ENCODE peak calls at places on chromosomes 5 and 9, in four cellular contexts. G is mammary epithelial cell, P is fibroblast of the aortic adventitia, H is lower lobe of right lung. T is an unnamed sample.

GRCh38 chr5:78331523-78332080 is 28.8 kb upstream of the SCAMP1 start:
- DNase-seq in G (no peak), H (no peak), P (no peak), T (no peak)

GRCh38 chr5:10124287-10124686 is 125.4 kb downstream of the ATPSCKMT start:
- DNase-seq in G (no peak), H (no peak), P (peak), T (no peak)

GRCh38 chr9:95874989-95875304 is 544 bp upstream of the ERCC6L2 start:
- DNase-seq in H (peak), G (peak), P (no peak), T (no peak)

GRCh38 chr5:96896806-96897205 is 20.5 kb downstream of the ERAP2 start:
- DNase-seq in H (peak), P (no peak), G (no peak), T (no peak)

GRCh38 chr9:1184146-1184545 is 134.0 kb downstream of the DMRT2 start:
- DNase-seq in G (no peak), H (no peak), P (no peak), T (no peak)

GRCh38 chr5:67063055-67063454 is 133.5 kb downstream of the CD180 start:
- DNase-seq in H (no peak), G (no peak), P (no peak), T (no peak)

GRCh38 chr5:181223041-181223728 is at the start of gene TRIM41:
- DNase-seq in P (peak), G (peak), H (peak), T (peak)

GRCh38 chr5:176890455-176891330 is 8.5 kb downstream of the HK3 start:
- DNase-seq in P (no peak), H (no peak), G (no peak), T (no peak)

GRCh38 chr5:131389096-131389868 is 125.4 kb downstream of the CDC42SE2 start:
- DNase-seq in H (no peak), G (no peak), P (no peak), T (no peak)

GRCh38 chr5:77204967-77205366 is 5.5 kb upstream of the PDE8B start:
- DNase-seq in P (no peak), G (no peak), H (no peak), T (no peak)

GRCh38 chr9:79581794-79582193 is 10.0 kb downstream of the TLE4 start:
- DNase-seq in G (peak), H (no peak), P (peak), T (no peak)

GRCh38 chr9:126587187-126588185 is 26.2 kb upstream of the LMX1B start:
- DNase-seq in G (no peak), P (peak), H (peak), T (no peak)

GRCh38 chr9:20271107-20271506 is 351.2 kb downstream of the MLLT3 start:
- DNase-seq in G (no peak), P (no peak), H (no peak), T (no peak)

GRCh38 chr9:136554870-136555269 is 9.0 kb upstream of the NOTCH1 start:
- DNase-seq in P (no peak), H (peak), G (no peak), T (no peak)

DNA sequence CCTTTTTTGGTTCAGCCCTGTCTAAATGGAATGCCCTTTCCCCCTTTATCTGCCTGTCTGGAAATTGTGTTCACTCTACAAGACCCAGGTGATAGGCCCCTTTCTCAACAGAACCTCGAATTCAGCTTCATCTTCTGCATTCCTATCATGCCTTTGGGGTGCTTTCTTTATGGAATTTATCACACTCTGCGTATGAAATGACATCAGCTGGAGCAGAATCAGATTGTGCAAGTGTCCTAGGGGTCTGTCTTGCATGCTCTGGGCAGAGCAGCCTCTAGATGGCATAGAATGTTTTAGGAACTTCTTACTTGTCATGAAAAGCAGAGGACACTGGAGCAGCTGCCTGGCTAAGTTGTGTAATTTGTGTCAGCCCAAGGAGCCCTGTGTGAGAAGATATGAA is 84.9 kb downstream of the ISL1 start:
- DNase-seq in H (no peak), G (no peak), P (peak), T (no peak)
- TF ChIP-seq CTCF in H (no peak), G (peak), P (no peak), T (peak)

DNA sequence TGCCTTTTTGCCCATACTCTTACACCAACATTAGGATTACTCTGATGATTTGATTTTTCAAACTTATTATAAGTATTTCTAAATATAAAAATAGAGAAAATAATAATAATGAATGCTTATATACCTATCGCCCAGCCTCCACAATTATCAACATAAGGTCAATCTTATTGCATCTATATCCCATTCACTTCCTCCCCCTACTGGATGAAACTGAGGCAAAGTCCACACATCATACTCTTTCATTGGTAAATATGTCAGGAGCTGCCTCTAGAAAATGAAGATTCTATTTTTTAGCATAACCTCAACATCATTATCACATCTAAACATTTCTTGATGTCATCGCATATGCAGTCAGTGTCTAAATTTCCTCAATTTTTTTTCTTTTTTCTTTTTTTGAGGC is 44.3 kb downstream of the SH3RF2 start:
- DNase-seq in P (no peak), H (no peak), G (no peak), T (no peak)
- TF ChIP-seq CTCF in P (no peak), H (no peak), G (peak), T (peak)

GRCh38 chr5:173591300-173591622 is 25.2 kb downstream of the BOD1 start:
- DNase-seq in G (no peak), H (no peak), P (no peak), T (no peak)

GRCh38 chr5:173595826-173596225 is 20.6 kb downstream of the BOD1 start:
- DNase-seq in P (no peak), G (no peak), H (no peak), T (no peak)

GRCh38 chr5:173590436-173591299 is 25.8 kb downstream of the BOD1 start:
- DNase-seq in P (no peak), G (no peak), H (no peak), T (no peak)

GRCh38 chr5:173594061-173594460 is 22.4 kb downstream of the BOD1 start:
- DNase-seq in H (no peak), P (peak), G (no peak), T (no peak)

DNA sequence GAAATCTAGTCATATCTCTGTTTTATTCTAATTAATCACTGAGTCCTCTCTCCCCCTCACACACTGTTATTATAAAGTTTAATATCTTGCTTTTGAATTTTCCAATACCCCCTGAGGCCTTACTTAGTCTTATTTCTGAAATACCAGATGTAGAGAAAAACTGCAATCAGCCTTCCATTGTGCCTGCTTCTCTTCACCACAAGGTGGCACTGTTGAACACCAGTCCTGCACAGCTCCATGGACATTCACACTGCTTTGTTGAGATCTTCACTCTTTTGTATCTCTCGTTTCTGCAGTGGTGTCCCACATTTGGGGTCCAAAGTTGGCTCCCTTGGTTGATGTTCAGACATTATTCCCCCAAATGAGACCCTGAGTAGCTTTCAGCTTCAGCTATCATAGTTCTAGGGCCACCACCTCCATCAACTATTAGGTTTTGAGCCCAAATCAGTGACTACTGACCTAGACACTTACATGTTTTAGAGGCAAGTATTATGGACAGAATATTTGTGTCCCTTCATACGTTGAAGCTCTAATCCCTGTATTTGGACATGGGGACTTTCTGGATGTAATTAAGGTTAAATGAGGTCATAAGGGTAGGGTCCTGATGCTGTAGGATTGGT is 24.3 kb downstream of the BOD1 start:
- DNase-seq in G (peak), H (no peak), P (no peak), T (no peak)
- TF ChIP-seq CTCF in G (peak), H (peak), P (peak), T (peak)

DNA sequence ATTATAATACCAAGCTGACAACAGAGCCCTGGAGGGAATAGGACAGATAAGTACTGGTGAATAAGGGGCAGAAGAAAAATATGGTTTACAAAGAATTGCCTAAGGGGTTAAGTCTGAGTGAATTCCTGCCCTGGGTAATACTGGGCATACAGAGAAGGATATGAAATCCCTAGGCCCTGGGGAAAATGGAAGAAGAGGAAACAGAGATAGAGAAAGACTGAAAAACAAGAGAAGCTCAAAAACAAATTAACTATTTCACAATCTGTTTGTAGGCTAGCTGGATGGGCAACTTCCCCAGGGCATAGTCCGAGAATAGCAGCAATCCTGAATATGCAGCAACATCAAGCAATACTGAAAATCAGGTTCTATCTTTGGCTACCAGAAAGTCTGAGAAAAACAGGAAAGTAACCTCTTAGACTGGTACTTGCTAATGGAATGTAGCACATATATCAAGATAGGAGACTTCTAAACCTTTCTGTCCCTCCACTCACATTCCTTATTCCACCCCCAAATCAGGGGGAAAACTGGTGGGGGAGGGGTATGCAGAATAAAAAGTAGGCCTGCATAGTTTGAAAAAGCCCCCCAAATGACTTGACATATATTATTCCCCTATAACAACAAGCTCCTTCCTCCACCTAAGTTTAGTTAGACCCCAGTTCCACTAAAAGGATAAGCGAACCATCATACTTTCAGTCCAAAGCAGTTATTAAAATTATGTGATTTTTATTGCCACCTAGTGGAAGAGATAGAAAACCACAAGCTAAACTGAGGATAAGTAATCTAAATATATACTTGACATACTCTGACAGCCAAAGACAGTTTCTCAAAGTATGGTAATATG is 20.6 kb downstream of the SLC38A9 start:
- DNase-seq in H (no peak), G (peak), P (peak), T (no peak)
- TF ChIP-seq CTCF in H (peak), G (peak), P (peak), T (peak)

DNA sequence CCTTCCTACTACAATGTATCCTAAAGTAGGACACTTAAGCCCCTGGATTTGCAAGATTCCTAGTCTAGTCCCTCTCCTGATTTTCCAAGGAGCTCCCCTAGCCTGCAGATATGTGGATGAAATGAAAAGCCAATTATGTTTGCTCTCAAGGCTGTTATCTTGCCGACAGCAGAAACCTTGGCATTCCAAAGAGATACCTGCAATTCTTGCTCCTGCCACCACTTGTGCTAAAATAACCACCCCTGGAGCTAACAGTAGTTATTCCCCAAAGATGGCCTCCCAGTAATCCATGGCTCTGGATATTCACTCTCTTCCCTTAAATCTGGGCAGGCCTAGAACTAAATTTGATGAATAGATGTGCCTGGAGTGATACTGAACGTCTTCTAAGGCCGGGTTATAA is 156.0 kb upstream of the SLC44A1 start:
- DNase-seq in G (no peak), H (no peak), P (no peak), T (no peak)
- TF ChIP-seq CTCF in G (no peak), H (no peak), P (no peak), T (no peak)

GRCh38 chr9:128127568-128127989 is at the start of gene PTGES2:
- DNase-seq in H (peak), G (peak), P (peak), T (peak)

GRCh38 chr9:128128836-128129590 is 1.5 kb upstream of the PTGES2 start:
- DNase-seq in G (no peak), P (no peak), H (peak), T (peak)

GRCh38 chr9:128124873-128125574 is 2.5 kb downstream of the PTGES2 start:
- DNase-seq in P (peak), H (peak), G (peak), T (peak)

GRCh38 chr9:128125575-128126354 is 1.8 kb downstream of the PTGES2 start:
- DNase-seq in P (peak), H (peak), G (no peak), T (peak)

DNA sequence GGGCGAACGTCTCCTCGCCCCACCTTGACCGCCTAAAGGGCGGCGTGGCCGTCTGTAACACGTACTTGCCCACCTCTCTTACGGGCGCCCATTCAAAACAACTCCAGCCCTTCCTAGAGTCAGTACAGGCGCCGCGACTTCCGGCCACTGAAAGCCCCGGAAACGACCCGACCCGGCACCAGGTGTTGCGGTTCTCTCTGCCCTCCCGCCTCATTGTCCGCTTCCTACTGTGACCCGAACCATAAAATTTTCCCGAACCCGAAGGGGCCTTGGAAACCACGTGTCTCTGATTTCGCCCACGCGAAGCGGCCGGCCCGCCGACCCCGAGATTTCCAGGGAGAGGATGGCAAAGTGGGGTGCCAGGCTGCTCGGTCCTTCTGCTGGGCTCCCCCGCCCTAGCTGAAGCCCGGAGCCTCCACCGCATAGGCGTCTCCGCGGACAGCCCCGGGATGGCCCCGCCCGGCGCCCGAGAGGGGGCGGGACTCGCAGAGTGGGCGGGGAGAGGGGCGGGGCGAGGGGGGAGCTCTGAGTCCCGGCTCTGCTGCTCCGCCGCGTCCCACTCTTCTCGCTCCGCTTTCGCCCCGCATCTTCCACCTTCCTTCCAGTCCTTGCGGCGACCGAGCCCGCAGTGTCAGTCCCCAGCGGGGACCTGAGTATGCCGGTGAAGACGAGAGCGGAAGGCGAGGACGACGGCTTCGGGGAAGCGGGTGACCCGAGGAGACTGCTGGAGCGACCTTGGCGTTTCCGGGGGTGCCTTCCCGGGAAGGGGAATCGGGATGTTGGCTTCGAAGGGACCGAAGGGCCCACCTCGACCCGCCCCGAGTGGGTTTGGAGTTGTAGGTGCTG is 684 bp upstream of the PTGES2 start:
- DNase-seq in P (peak), H (peak), G (peak), T (peak)
- TF ChIP-seq CTCF in P (no peak), H (peak), G (no peak), T (no peak)

DNA sequence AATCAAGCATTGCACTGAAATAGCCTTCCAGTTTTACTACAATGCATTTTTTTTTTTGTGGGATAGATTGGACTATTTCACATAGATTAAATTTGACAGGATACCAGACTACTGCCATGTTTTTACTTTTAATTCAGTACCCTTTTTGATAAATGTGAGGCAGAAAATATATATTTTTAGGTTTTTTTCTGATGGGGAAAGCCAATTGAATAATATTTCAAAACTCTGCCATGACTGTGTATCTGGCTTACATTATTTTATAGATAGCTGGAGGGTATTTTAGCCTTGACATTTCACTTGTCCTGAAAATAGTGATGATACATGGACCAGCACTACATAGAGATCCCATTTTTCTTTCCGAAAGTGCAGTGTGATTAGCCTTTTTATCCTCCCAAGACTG is 133.5 kb upstream of the PRR16 start:
- DNase-seq in G (no peak), P (no peak), H (no peak), T (no peak)
- TF ChIP-seq CTCF in G (no peak), P (no peak), H (no peak), T (no peak)

GRCh38 chr9:111148994-111149759 is 110.9 kb upstream of the LPAR1 start:
- DNase-seq in P (peak), H (no peak), G (no peak), T (no peak)
- TF ChIP-seq CTCF in P (no peak), H (no peak), G (peak), T (peak)

GRCh38 chr9:90894956-90895687 is 93.5 kb downstream of the SYK start:
- DNase-seq in H (no peak), G (no peak), P (no peak), T (no peak)
- TF ChIP-seq CTCF in H (peak), G (peak), P (peak), T (peak)